ENCODE peak calls at places on chromosomes 13 and 19, in seven cellular contexts. One of them, this sample, is unnamed.

GRCh38 chr13:25249001-25249543 is 38.2 kb downstream of the MTMR6 start:
- DNase-seq in CD4-positive, alpha-beta T cell: no peak
- DNase-seq in cardiac muscle cell: peak; percentile 47
- DNase-seq in CD8-positive, alpha-beta memory T cell: no peak
- DNase-seq in keratinocyte: no peak
- DNase-seq in DND-41: no peak
- DNase-seq in AG04450: no peak
- DNase-seq in this sample: peak; percentile 4

GRCh38 chr19:41029524-41030432 is 38.7 kb downstream of the CYP2B6 start:
- DNase-seq in CD4-positive, alpha-beta T cell: no peak
- DNase-seq in cardiac muscle cell: no peak
- DNase-seq in CD8-positive, alpha-beta memory T cell: no peak
- DNase-seq in keratinocyte: no peak
- DNase-seq in DND-41: no peak
- DNase-seq in AG04450: no peak
- DNase-seq in this sample: no peak

GRCh38 chr19:10718205-10719196 is 622 bp downstream of the DNM2 start:
- DNase-seq in CD4-positive, alpha-beta T cell: peak; percentile 37
- DNase-seq in cardiac muscle cell: peak; percentile 51
- DNase-seq in CD8-positive, alpha-beta memory T cell: peak; percentile 8
- DNase-seq in keratinocyte: no peak
- DNase-seq in DND-41: peak; percentile 66
- DNase-seq in AG04450: no peak
- DNase-seq in this sample: peak; percentile 34

GRCh38 chr13:75587679-75588078 is 38.1 kb downstream of the UCHL3 start:
- DNase-seq in CD4-positive, alpha-beta T cell: no peak
- DNase-seq in cardiac muscle cell: peak; percentile 12
- DNase-seq in CD8-positive, alpha-beta memory T cell: no peak
- DNase-seq in keratinocyte: no peak
- DNase-seq in DND-41: no peak
- DNase-seq in AG04450: no peak
- DNase-seq in this sample: no peak

GRCh38 chr19:39131255-39131755 is 5.7 kb downstream of the PAK4 start:
- DNase-seq in CD4-positive, alpha-beta T cell: no peak
- DNase-seq in cardiac muscle cell: peak; percentile 31
- DNase-seq in CD8-positive, alpha-beta memory T cell: no peak
- DNase-seq in keratinocyte: no peak
- DNase-seq in DND-41: no peak
- DNase-seq in AG04450: no peak
- DNase-seq in this sample: no peak

GRCh38 chr13:102774210-102774560 is 599 bp upstream of the TEX30 start:
- DNase-seq in CD4-positive, alpha-beta T cell: no peak
- DNase-seq in cardiac muscle cell: no peak
- DNase-seq in CD8-positive, alpha-beta memory T cell: no peak
- DNase-seq in keratinocyte: no peak
- DNase-seq in DND-41: no peak
- DNase-seq in AG04450: no peak
- DNase-seq in this sample: no peak

GRCh38 chr13:24642236-24642635 is 38.0 kb upstream of the ATP12A start:
- DNase-seq in CD4-positive, alpha-beta T cell: no peak
- DNase-seq in cardiac muscle cell: no peak
- DNase-seq in CD8-positive, alpha-beta memory T cell: no peak
- DNase-seq in keratinocyte: no peak
- DNase-seq in DND-41: no peak
- DNase-seq in AG04450: no peak
- DNase-seq in this sample: no peak

GRCh38 chr19:18439025-18439909 is 1.3 kb upstream of the ISYNA1 start:
- DNase-seq in CD4-positive, alpha-beta T cell: no peak
- DNase-seq in cardiac muscle cell: peak; percentile 74
- DNase-seq in CD8-positive, alpha-beta memory T cell: no peak
- DNase-seq in keratinocyte: no peak
- DNase-seq in DND-41: no peak
- DNase-seq in AG04450: no peak
- DNase-seq in this sample: no peak

GRCh38 chr19:15498910-15499309 is 9.4 kb upstream of the CYP4F22 start:
- DNase-seq in CD4-positive, alpha-beta T cell: no peak
- DNase-seq in cardiac muscle cell: no peak
- DNase-seq in CD8-positive, alpha-beta memory T cell: no peak
- DNase-seq in keratinocyte: no peak
- DNase-seq in DND-41: no peak
- DNase-seq in AG04450: no peak
- DNase-seq in this sample: no peak

GRCh38 chr13:27573265-27573664 is 47.1 kb downstream of the LNX2 start:
- DNase-seq in CD4-positive, alpha-beta T cell: no peak
- DNase-seq in cardiac muscle cell: peak; percentile 19
- DNase-seq in CD8-positive, alpha-beta memory T cell: no peak
- DNase-seq in keratinocyte: no peak
- DNase-seq in DND-41: no peak
- DNase-seq in AG04450: peak; percentile 15
- DNase-seq in this sample: no peak
- H3K27ac ChIP-seq in CD4-positive, alpha-beta T cell: no peak overlapping the region
- H3K27ac ChIP-seq in cardiac muscle cell: no peak overlapping the region
- H3K27ac ChIP-seq in CD8-positive, alpha-beta memory T cell: no peak overlapping the region
- H3K27ac ChIP-seq in keratinocyte: peak overlapping the region; percentile 48
- H3K27ac ChIP-seq in DND-41: no peak overlapping the region
- H3K27ac ChIP-seq in AG04450: peak overlapping the region; percentile 25
- H3K27ac ChIP-seq in this sample: no peak overlapping the region

GRCh38 chr13:42708391-42708790 is 73.0 kb upstream of the FAM216B start:
- DNase-seq in CD4-positive, alpha-beta T cell: no peak
- DNase-seq in cardiac muscle cell: no peak
- DNase-seq in CD8-positive, alpha-beta memory T cell: no peak
- DNase-seq in keratinocyte: no peak
- DNase-seq in DND-41: no peak
- DNase-seq in AG04450: no peak
- DNase-seq in this sample: no peak
- H3K27ac ChIP-seq in CD4-positive, alpha-beta T cell: no peak overlapping the region
- H3K27ac ChIP-seq in cardiac muscle cell: no peak overlapping the region
- H3K27ac ChIP-seq in CD8-positive, alpha-beta memory T cell: no peak overlapping the region
- H3K27ac ChIP-seq in keratinocyte: no peak overlapping the region
- H3K27ac ChIP-seq in DND-41: no peak overlapping the region
- H3K27ac ChIP-seq in AG04450: no peak overlapping the region
- H3K27ac ChIP-seq in this sample: no peak overlapping the region

DNA sequence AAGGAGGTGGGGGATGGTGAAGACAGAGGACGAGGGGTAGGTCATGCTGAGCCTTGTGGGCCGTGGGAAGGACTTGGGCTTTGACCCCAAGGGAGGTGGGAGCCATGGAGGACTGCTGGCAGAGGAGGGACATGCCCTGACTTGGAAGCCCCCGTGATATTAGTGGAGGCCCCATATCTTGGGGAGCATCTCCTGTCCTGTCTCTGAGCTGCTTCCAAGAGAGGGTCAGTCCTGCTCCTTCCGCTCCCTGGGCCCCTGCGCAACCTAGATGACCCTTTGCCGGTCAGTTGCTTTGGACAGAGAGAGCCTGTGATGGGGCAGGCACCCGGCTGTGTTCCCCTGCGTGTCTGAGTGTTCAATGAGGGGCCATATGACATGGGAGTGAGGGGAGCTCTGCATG is 5.2 kb downstream of the TLE6 start:
- DNase-seq in CD4-positive, alpha-beta T cell: no peak
- DNase-seq in cardiac muscle cell: no peak
- DNase-seq in CD8-positive, alpha-beta memory T cell: no peak
- DNase-seq in keratinocyte: no peak
- DNase-seq in DND-41: no peak
- DNase-seq in AG04450: no peak
- DNase-seq in this sample: no peak
- H3K27ac ChIP-seq in CD4-positive, alpha-beta T cell: no peak overlapping the region
- H3K27ac ChIP-seq in cardiac muscle cell: peak overlapping the region; percentile 69
- H3K27ac ChIP-seq in CD8-positive, alpha-beta memory T cell: no peak overlapping the region
- H3K27ac ChIP-seq in keratinocyte: no peak overlapping the region
- H3K27ac ChIP-seq in DND-41: no peak overlapping the region
- H3K27ac ChIP-seq in AG04450: no peak overlapping the region
- H3K27ac ChIP-seq in this sample: peak overlapping the region; percentile 64

GRCh38 chr13:97976551-97977375 is 23.3 kb downstream of the IPO5 start:
- DNase-seq in CD4-positive, alpha-beta T cell: no peak
- DNase-seq in cardiac muscle cell: no peak
- DNase-seq in CD8-positive, alpha-beta memory T cell: peak; percentile 88
- DNase-seq in keratinocyte: no peak
- DNase-seq in DND-41: no peak
- DNase-seq in AG04450: no peak
- DNase-seq in this sample: no peak
- H3K27ac ChIP-seq in CD4-positive, alpha-beta T cell: no peak overlapping the region
- H3K27ac ChIP-seq in cardiac muscle cell: peak overlapping the region; percentile 98
- H3K27ac ChIP-seq in CD8-positive, alpha-beta memory T cell: peak overlapping the region; percentile 9
- H3K27ac ChIP-seq in keratinocyte: peak overlapping the region; percentile 81
- H3K27ac ChIP-seq in DND-41: peak overlapping the region; percentile 82
- H3K27ac ChIP-seq in AG04450: peak overlapping the region; percentile 47
- H3K27ac ChIP-seq in this sample: peak overlapping the region; percentile 94

DNA sequence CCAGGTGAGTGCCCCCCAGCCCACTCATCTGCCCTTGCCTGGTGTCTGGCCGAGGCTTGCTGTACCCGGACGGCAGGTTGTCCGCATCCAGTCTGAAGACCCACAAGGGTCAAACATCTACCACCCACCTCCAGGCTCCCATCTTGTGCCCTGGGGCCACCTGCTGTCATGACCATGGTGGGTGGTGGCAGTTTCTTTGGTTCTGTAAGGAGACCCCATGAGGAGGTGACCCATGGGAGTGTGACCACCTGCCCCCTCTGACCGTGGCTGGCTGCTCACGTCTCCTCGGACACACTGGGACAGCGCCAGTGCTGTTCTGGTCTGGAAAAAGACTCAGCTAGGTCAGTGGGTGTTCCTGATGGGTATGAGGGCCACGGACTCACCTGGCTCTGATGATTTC is 93.9 kb downstream of the TEX29 start:
- DNase-seq in CD4-positive, alpha-beta T cell: no peak
- DNase-seq in cardiac muscle cell: no peak
- DNase-seq in CD8-positive, alpha-beta memory T cell: no peak
- DNase-seq in keratinocyte: no peak
- DNase-seq in DND-41: no peak
- DNase-seq in AG04450: no peak
- DNase-seq in this sample: no peak
- H3K27ac ChIP-seq in CD4-positive, alpha-beta T cell: no peak overlapping the region
- H3K27ac ChIP-seq in cardiac muscle cell: no peak overlapping the region
- H3K27ac ChIP-seq in CD8-positive, alpha-beta memory T cell: no peak overlapping the region
- H3K27ac ChIP-seq in keratinocyte: no peak overlapping the region
- H3K27ac ChIP-seq in DND-41: no peak overlapping the region
- H3K27ac ChIP-seq in AG04450: no peak overlapping the region
- H3K27ac ChIP-seq in this sample: no peak overlapping the region

DNA sequence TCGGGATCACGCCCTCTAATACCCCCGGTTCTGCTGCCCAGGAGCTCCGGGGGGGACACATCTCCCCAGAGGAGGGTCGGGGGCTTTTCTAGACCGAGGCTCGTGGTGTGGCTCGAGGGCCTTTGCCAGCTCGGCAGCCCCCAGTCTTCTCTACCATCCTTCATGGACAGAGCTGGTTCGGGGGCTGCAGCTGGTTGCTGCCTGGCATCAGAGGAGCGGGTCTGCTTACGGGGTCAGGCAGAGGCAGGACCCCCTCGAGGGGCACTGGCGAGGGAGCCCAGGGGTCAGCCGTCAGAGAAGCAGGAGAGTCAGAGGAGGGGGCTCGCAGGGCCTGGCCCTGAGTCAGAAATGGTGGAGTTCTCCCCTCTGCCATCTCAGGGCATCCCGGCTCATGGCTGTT is 123.5 kb downstream of the KDM4B start:
- DNase-seq in CD4-positive, alpha-beta T cell: no peak
- DNase-seq in cardiac muscle cell: no peak
- DNase-seq in CD8-positive, alpha-beta memory T cell: no peak
- DNase-seq in keratinocyte: no peak
- DNase-seq in DND-41: no peak
- DNase-seq in AG04450: no peak
- DNase-seq in this sample: no peak
- H3K27ac ChIP-seq in CD4-positive, alpha-beta T cell: no peak overlapping the region
- H3K27ac ChIP-seq in cardiac muscle cell: peak overlapping the region; percentile 95
- H3K27ac ChIP-seq in CD8-positive, alpha-beta memory T cell: no peak overlapping the region
- H3K27ac ChIP-seq in keratinocyte: no peak overlapping the region
- H3K27ac ChIP-seq in DND-41: no peak overlapping the region
- H3K27ac ChIP-seq in AG04450: no peak overlapping the region
- H3K27ac ChIP-seq in this sample: no peak overlapping the region

DNA sequence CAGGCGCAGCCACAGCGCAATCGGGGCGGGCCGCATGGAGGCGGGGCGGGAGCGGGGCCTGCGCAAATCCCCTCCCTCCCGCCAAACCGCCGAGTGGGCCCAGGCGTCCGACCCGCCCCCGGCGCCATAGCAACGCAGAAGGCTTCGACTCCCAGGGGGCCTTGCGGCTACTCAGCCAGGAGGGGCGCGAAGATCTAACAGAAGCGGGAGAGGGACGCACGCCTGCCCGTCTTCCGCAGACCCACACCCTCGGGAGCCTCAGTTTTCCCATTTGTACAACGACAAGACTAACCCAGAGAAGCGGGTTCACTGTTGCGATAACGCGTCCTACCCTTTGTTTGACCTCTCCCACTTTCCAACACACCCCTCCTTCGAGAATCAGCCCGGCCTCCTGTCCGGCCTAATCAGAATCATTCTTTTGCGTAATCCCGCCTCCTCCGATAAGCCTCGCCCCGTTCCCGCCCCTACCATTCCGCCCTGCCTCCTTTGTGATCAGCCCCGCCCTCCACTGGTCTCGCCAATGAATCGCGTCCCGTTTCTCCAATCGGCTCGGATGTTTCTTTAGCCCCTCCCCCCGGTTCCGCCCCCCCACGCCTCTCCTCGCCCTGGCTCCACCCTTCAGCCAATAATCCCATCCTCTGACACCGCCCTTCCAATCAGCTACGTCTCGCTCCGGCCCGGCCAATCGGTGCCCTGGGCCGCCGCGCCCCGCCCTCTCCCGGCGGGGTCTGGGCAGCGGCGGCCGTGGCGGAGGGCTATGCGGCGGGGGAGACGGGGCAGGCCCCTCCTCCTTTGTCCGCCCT is at the start of gene PCSK4:
- DNase-seq in CD4-positive, alpha-beta T cell: peak; percentile 97
- DNase-seq in cardiac muscle cell: peak; percentile 99
- DNase-seq in CD8-positive, alpha-beta memory T cell: peak; percentile 98
- DNase-seq in keratinocyte: peak; percentile 94
- DNase-seq in DND-41: peak; percentile 99
- DNase-seq in AG04450: peak; percentile 98
- DNase-seq in this sample: peak; percentile 99
- H3K27ac ChIP-seq in CD4-positive, alpha-beta T cell: peak within 1 kb of the TSS; percentile 29
- H3K27ac ChIP-seq in cardiac muscle cell: peak within 1 kb of the TSS; percentile 58
- H3K27ac ChIP-seq in CD8-positive, alpha-beta memory T cell: peak within 1 kb of the TSS; percentile 69
- H3K27ac ChIP-seq in keratinocyte: peak within 1 kb of the TSS; percentile 40
- H3K27ac ChIP-seq in DND-41: peak within 1 kb of the TSS; percentile 77
- H3K27ac ChIP-seq in AG04450: peak within 1 kb of the TSS; percentile 39
- H3K27ac ChIP-seq in this sample: peak within 1 kb of the TSS; percentile 97

This sample was measured in small intestine.